ENCODE peak calls at places on chromosomes 7 and 10, in six cellular contexts. One of them, this sample, is unnamed.

GRCh38 chr10:115827650-115828049 is 445.4 kb downstream of the GFRA1 start:
- DNase-seq in neural progenitor cell: no peak
- DNase-seq in fibroblast of lung: no peak
- DNase-seq in GM23338: no peak
- DNase-seq in heart left ventricle: no peak
- DNase-seq in brain microvascular endothelial cell: no peak
- DNase-seq in this sample: no peak

GRCh38 chr10:31669367-31669766 is 259.3 kb downstream of the ARHGAP12 start:
- DNase-seq in neural progenitor cell: no peak
- DNase-seq in fibroblast of lung: no peak
- DNase-seq in GM23338: no peak
- DNase-seq in heart left ventricle: no peak
- DNase-seq in brain microvascular endothelial cell: no peak
- DNase-seq in this sample: no peak

GRCh38 chr7:135194494-135195095 is 16.7 kb downstream of the WDR91 start:
- DNase-seq in neural progenitor cell: no peak
- DNase-seq in fibroblast of lung: no peak
- DNase-seq in GM23338: no peak
- DNase-seq in heart left ventricle: no peak
- DNase-seq in brain microvascular endothelial cell: peak; percentile 11
- DNase-seq in this sample: no peak

GRCh38 chr7:52917982-52918578 is 117.4 kb upstream of the POM121L12 start:
- DNase-seq in neural progenitor cell: peak; percentile 23
- DNase-seq in fibroblast of lung: no peak
- DNase-seq in GM23338: peak; percentile 50
- DNase-seq in heart left ventricle: no peak
- DNase-seq in brain microvascular endothelial cell: no peak
- DNase-seq in this sample: no peak

GRCh38 chr10:116521424-116522305 is 24.1 kb upstream of the PNLIP start:
- DNase-seq in neural progenitor cell: peak; percentile 54
- DNase-seq in fibroblast of lung: peak; percentile 57
- DNase-seq in GM23338: peak; percentile 72
- DNase-seq in heart left ventricle: no peak
- DNase-seq in brain microvascular endothelial cell: peak; percentile 70
- DNase-seq in this sample: no peak

GRCh38 chr10:127196955-127197432 is 603 bp upstream of the INSYN2A start:
- DNase-seq in neural progenitor cell: no peak
- DNase-seq in fibroblast of lung: peak; percentile 5
- DNase-seq in GM23338: no peak
- DNase-seq in heart left ventricle: no peak
- DNase-seq in brain microvascular endothelial cell: no peak
- DNase-seq in this sample: no peak

GRCh38 chr7:31892099-31892787 is 178.0 kb downstream of the PDE1C start:
- DNase-seq in neural progenitor cell: no peak
- DNase-seq in fibroblast of lung: no peak
- DNase-seq in GM23338: no peak
- DNase-seq in heart left ventricle: no peak
- DNase-seq in brain microvascular endothelial cell: no peak
- DNase-seq in this sample: no peak

GRCh38 chr7:23117841-23118240 is 12.3 kb downstream of the KLHL7 start:
- DNase-seq in neural progenitor cell: peak; percentile 18
- DNase-seq in fibroblast of lung: no peak
- DNase-seq in GM23338: no peak
- DNase-seq in heart left ventricle: no peak
- DNase-seq in brain microvascular endothelial cell: no peak
- DNase-seq in this sample: no peak

GRCh38 chr10:92111336-92111939 is 179.4 kb downstream of the CPEB3 start:
- DNase-seq in neural progenitor cell: no peak
- DNase-seq in fibroblast of lung: no peak
- DNase-seq in GM23338: no peak
- DNase-seq in heart left ventricle: no peak
- DNase-seq in brain microvascular endothelial cell: no peak
- DNase-seq in this sample: no peak

GRCh38 chr10:103622935-103623574 is 129.6 kb downstream of the NEURL1 start:
- DNase-seq in neural progenitor cell: no peak
- DNase-seq in fibroblast of lung: no peak
- DNase-seq in GM23338: no peak
- DNase-seq in heart left ventricle: no peak
- DNase-seq in brain microvascular endothelial cell: no peak
- DNase-seq in this sample: no peak

GRCh38 chr10:69317175-69318086 is 39.1 kb downstream of the HK1 start:
- DNase-seq in neural progenitor cell: no peak
- DNase-seq in fibroblast of lung: no peak
- DNase-seq in GM23338: no peak
- DNase-seq in heart left ventricle: no peak
- DNase-seq in brain microvascular endothelial cell: no peak
- DNase-seq in this sample: no peak

GRCh38 chr10:42928064-42928463 is 145.5 kb downstream of the BMS1 start:
- DNase-seq in neural progenitor cell: no peak
- DNase-seq in fibroblast of lung: no peak
- DNase-seq in GM23338: no peak
- DNase-seq in heart left ventricle: no peak
- DNase-seq in brain microvascular endothelial cell: no peak
- DNase-seq in this sample: no peak

GRCh38 chr10:43695730-43696129 is 47.0 kb upstream of the ZNF32 start:
- DNase-seq in neural progenitor cell: no peak
- DNase-seq in fibroblast of lung: no peak
- DNase-seq in GM23338: no peak
- DNase-seq in heart left ventricle: no peak
- DNase-seq in brain microvascular endothelial cell: no peak
- DNase-seq in this sample: no peak

GRCh38 chr7:107103369-107103768 is 58.9 kb downstream of the PRKAR2B start:
- DNase-seq in neural progenitor cell: no peak
- DNase-seq in fibroblast of lung: no peak
- DNase-seq in GM23338: no peak
- DNase-seq in heart left ventricle: no peak
- DNase-seq in brain microvascular endothelial cell: peak; percentile 45
- DNase-seq in this sample: no peak

GRCh38 chr10:6348091-6348862 is 145.5 kb downstream of the PFKFB3 start:
- DNase-seq in neural progenitor cell: no peak
- DNase-seq in fibroblast of lung: no peak
- DNase-seq in GM23338: no peak
- DNase-seq in heart left ventricle: peak; percentile 29
- DNase-seq in brain microvascular endothelial cell: peak; percentile 1
- DNase-seq in this sample: peak; percentile 65

GRCh38 chr10:124213471-124213870 is 120.1 kb upstream of the CHST15 start:
- DNase-seq in neural progenitor cell: no peak
- DNase-seq in fibroblast of lung: no peak
- DNase-seq in GM23338: no peak
- DNase-seq in heart left ventricle: no peak
- DNase-seq in brain microvascular endothelial cell: no peak
- DNase-seq in this sample: no peak

GRCh38 chr10:118394557-118395194 is 52.6 kb upstream of the FAM204A start:
- DNase-seq in neural progenitor cell: no peak
- DNase-seq in fibroblast of lung: no peak
- DNase-seq in GM23338: no peak
- DNase-seq in heart left ventricle: no peak
- DNase-seq in brain microvascular endothelial cell: no peak
- DNase-seq in this sample: no peak

GRCh38 chr7:38819463-38819862 is 89.5 kb downstream of the VPS41 start:
- DNase-seq in neural progenitor cell: no peak
- DNase-seq in fibroblast of lung: no peak
- DNase-seq in GM23338: no peak
- DNase-seq in heart left ventricle: no peak
- DNase-seq in brain microvascular endothelial cell: no peak
- DNase-seq in this sample: no peak

GRCh38 chr10:54799491-54799890 is 1.5 kb downstream of the PCDH15 start:
- DNase-seq in neural progenitor cell: no peak
- DNase-seq in fibroblast of lung: no peak
- DNase-seq in GM23338: no peak
- DNase-seq in heart left ventricle: no peak
- DNase-seq in brain microvascular endothelial cell: no peak
- DNase-seq in this sample: no peak

GRCh38 chr7:74627699-74628411 is 29.7 kb upstream of the GTF2I start:
- DNase-seq in neural progenitor cell: peak; percentile 91
- DNase-seq in fibroblast of lung: peak; percentile 76
- DNase-seq in GM23338: peak; percentile 75
- DNase-seq in heart left ventricle: peak; percentile 27
- DNase-seq in brain microvascular endothelial cell: no peak
- DNase-seq in this sample: peak; percentile 58

GRCh38 chr10:109953745-109954144 is 30.4 kb upstream of the XPNPEP1 start:
- DNase-seq in neural progenitor cell: no peak
- DNase-seq in fibroblast of lung: no peak
- DNase-seq in GM23338: no peak
- DNase-seq in heart left ventricle: no peak
- DNase-seq in brain microvascular endothelial cell: no peak
- DNase-seq in this sample: no peak

GRCh38 chr7:49324707-49325106 is 400.4 kb downstream of the CDC14C start:
- DNase-seq in neural progenitor cell: peak; percentile 14
- DNase-seq in fibroblast of lung: no peak
- DNase-seq in GM23338: peak; percentile 13
- DNase-seq in heart left ventricle: no peak
- DNase-seq in brain microvascular endothelial cell: no peak
- DNase-seq in this sample: no peak

GRCh38 chr10:12795318-12795717 is 206.2 kb downstream of the CCDC3 start:
- DNase-seq in neural progenitor cell: no peak
- DNase-seq in fibroblast of lung: no peak
- DNase-seq in GM23338: no peak
- DNase-seq in heart left ventricle: no peak
- DNase-seq in brain microvascular endothelial cell: no peak
- DNase-seq in this sample: no peak

GRCh38 chr7:111756687-111757178 is 194.4 kb upstream of the IMMP2L start:
- DNase-seq in neural progenitor cell: peak; percentile 75
- DNase-seq in fibroblast of lung: peak; percentile 87
- DNase-seq in GM23338: peak; percentile 75
- DNase-seq in heart left ventricle: peak; percentile 30
- DNase-seq in brain microvascular endothelial cell: no peak
- DNase-seq in this sample: peak; percentile 59

GRCh38 chr10:22341190-22341935 is 3.9 kb upstream of the SPAG6 start:
- DNase-seq in neural progenitor cell: no peak
- DNase-seq in fibroblast of lung: peak; percentile 47
- DNase-seq in GM23338: no peak
- DNase-seq in heart left ventricle: no peak
- DNase-seq in brain microvascular endothelial cell: no peak
- DNase-seq in this sample: no peak
- H3K27ac ChIP-seq in neural progenitor cell: no peak overlapping the region
- H3K27ac ChIP-seq in fibroblast of lung: peak overlapping the region; percentile 86
- H3K27ac ChIP-seq in GM23338: no peak overlapping the region
- H3K27ac ChIP-seq in heart left ventricle: peak overlapping the region; percentile 94
- H3K27ac ChIP-seq in brain microvascular endothelial cell: no peak overlapping the region
- H3K27ac ChIP-seq in this sample: peak overlapping the region; percentile 96

DNA sequence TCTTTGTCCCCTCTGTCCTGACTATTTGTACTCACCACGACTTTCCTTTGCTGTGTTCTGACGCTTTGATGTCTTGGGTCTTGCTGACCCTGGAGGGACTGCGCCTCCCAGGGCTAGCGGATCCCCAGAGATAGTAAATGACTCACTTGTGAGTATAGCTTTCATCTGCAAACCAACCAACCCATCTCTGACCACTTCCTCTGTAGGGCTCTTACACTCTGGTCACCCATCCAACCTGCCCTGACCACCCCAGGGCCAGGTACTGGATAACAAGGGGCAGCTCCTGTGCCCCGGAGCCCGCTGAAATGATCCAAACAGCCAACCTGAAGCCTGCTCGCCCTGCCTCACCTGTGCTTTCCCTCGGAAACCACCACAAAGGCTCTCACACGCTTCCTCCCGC is 125.2 kb upstream of the CARD11 start:
- DNase-seq in neural progenitor cell: no peak
- DNase-seq in fibroblast of lung: no peak
- DNase-seq in GM23338: no peak
- DNase-seq in heart left ventricle: no peak
- DNase-seq in brain microvascular endothelial cell: no peak
- DNase-seq in this sample: peak; percentile 6
- H3K4me3 ChIP-seq in neural progenitor cell: no peak overlapping the region
- H3K4me3 ChIP-seq in fibroblast of lung: no peak overlapping the region
- H3K4me3 ChIP-seq in GM23338: no peak overlapping the region
- H3K4me3 ChIP-seq in heart left ventricle: no peak overlapping the region
- H3K4me3 ChIP-seq in brain microvascular endothelial cell: no peak overlapping the region
- H3K4me3 ChIP-seq in this sample: no peak overlapping the region

GRCh38 chr7:43170571-43170970 is 58.1 kb downstream of the HECW1 start:
- DNase-seq in neural progenitor cell: no peak
- DNase-seq in fibroblast of lung: no peak
- DNase-seq in GM23338: no peak
- DNase-seq in heart left ventricle: no peak
- DNase-seq in brain microvascular endothelial cell: no peak
- DNase-seq in this sample: no peak

GRCh38 chr7:43166686-43167085 is 54.2 kb downstream of the HECW1 start:
- DNase-seq in neural progenitor cell: no peak
- DNase-seq in fibroblast of lung: no peak
- DNase-seq in GM23338: no peak
- DNase-seq in heart left ventricle: no peak
- DNase-seq in brain microvascular endothelial cell: no peak
- DNase-seq in this sample: no peak

GRCh38 chr7:43164757-43165156 is 52.3 kb downstream of the HECW1 start:
- DNase-seq in neural progenitor cell: no peak
- DNase-seq in fibroblast of lung: peak; percentile 97
- DNase-seq in GM23338: no peak
- DNase-seq in heart left ventricle: no peak
- DNase-seq in brain microvascular endothelial cell: peak; percentile 95
- DNase-seq in this sample: no peak

GRCh38 chr7:43163885-43164284 is 51.4 kb downstream of the HECW1 start:
- DNase-seq in neural progenitor cell: no peak
- DNase-seq in fibroblast of lung: no peak
- DNase-seq in GM23338: no peak
- DNase-seq in heart left ventricle: no peak
- DNase-seq in brain microvascular endothelial cell: no peak
- DNase-seq in this sample: no peak

GRCh38 chr7:43169076-43169475 is 56.6 kb downstream of the HECW1 start:
- DNase-seq in neural progenitor cell: no peak
- DNase-seq in fibroblast of lung: no peak
- DNase-seq in GM23338: no peak
- DNase-seq in heart left ventricle: no peak
- DNase-seq in brain microvascular endothelial cell: no peak
- DNase-seq in this sample: no peak
- TF ChIP-seq CTCF in neural progenitor cell: no peak
- TF ChIP-seq CTCF in fibroblast of lung: no peak
- TF ChIP-seq CTCF in GM23338: no peak
- TF ChIP-seq CTCF in heart left ventricle: no peak
- TF ChIP-seq CTCF in brain microvascular endothelial cell: no peak
- TF ChIP-seq CTCF in this sample: no peak

DNA sequence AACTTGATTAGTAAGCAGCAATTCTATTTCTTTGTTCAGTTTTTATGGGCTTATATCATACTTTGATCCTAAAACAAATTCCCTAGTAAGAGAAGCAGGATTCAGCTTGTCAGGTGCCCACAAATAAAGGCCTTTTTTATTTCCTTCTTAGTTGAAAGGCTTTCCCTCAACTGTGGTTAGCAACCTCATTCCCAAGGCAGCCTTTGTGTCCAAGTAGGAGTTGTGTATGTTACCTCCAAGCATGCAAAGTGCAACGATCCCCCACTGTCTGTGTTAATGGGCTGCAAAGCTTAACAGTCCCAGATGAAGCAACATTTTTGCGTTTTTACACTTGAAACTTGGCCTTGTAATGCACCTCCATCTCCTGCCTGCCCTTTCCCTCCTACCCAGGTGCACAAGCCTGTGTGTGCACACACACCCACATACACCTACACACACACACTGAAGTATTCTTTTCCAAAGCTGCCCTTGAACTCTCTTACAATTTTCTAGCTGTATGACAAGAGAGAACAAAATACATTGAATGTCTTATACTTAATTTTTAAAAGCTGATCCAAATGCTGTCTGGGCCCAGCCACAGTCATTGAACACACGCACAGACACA is 278.2 kb downstream of the SNX13 start:
- DNase-seq in neural progenitor cell: no peak
- DNase-seq in fibroblast of lung: no peak
- DNase-seq in GM23338: peak; percentile 26
- DNase-seq in heart left ventricle: no peak
- DNase-seq in brain microvascular endothelial cell: no peak
- DNase-seq in this sample: no peak
- H3K27ac ChIP-seq in neural progenitor cell: no peak overlapping the region
- H3K27ac ChIP-seq in fibroblast of lung: peak overlapping the region; percentile 91
- H3K27ac ChIP-seq in GM23338: no peak overlapping the region
- H3K27ac ChIP-seq in heart left ventricle: no peak overlapping the region
- H3K27ac ChIP-seq in brain microvascular endothelial cell: peak overlapping the region; percentile 84
- H3K27ac ChIP-seq in this sample: no peak overlapping the region